ENCODE peak calls at places on chromosomes 12 and 14, in nine cellular contexts. One of them, this sample, is unnamed.

GRCh38 chr14:96351986-96352385 is 11.2 kb downstream of the ATG2B start:
- DNase-seq in CD4-positive, alpha-beta T cell: no peak
- DNase-seq in foreskin fibroblast: no peak
- DNase-seq in GM10248: no peak
- DNase-seq in AG09319: no peak
- DNase-seq in dorsolateral prefrontal cortex: no peak
- DNase-seq in neural crest cell: no peak
- DNase-seq in transverse colon: no peak
- DNase-seq in AG04450: no peak
- DNase-seq in this sample: no peak

GRCh38 chr14:36646664-36647416 is 14.8 kb upstream of the PAX9 start:
- DNase-seq in CD4-positive, alpha-beta T cell: no peak
- DNase-seq in foreskin fibroblast: no peak
- DNase-seq in GM10248: peak; percentile 10
- DNase-seq in AG09319: no peak
- DNase-seq in dorsolateral prefrontal cortex: no peak
- DNase-seq in neural crest cell: no peak
- DNase-seq in transverse colon: no peak
- DNase-seq in AG04450: no peak
- DNase-seq in this sample: no peak

GRCh38 chr12:19003110-19003509 is 126.4 kb upstream of the PLEKHA5 start:
- DNase-seq in CD4-positive, alpha-beta T cell: no peak
- DNase-seq in foreskin fibroblast: no peak
- DNase-seq in GM10248: no peak
- DNase-seq in AG09319: no peak
- DNase-seq in dorsolateral prefrontal cortex: no peak
- DNase-seq in neural crest cell: no peak
- DNase-seq in transverse colon: no peak
- DNase-seq in AG04450: no peak
- DNase-seq in this sample: no peak

GRCh38 chr14:30813182-30813581 is 61.2 kb upstream of the COCH start:
- DNase-seq in CD4-positive, alpha-beta T cell: no peak
- DNase-seq in foreskin fibroblast: no peak
- DNase-seq in GM10248: no peak
- DNase-seq in AG09319: no peak
- DNase-seq in dorsolateral prefrontal cortex: no peak
- DNase-seq in neural crest cell: no peak
- DNase-seq in transverse colon: no peak
- DNase-seq in AG04450: no peak
- DNase-seq in this sample: no peak

GRCh38 chr12:18723752-18724151 is 14.1 kb downstream of the PLCZ1 start:
- DNase-seq in CD4-positive, alpha-beta T cell: no peak
- DNase-seq in foreskin fibroblast: peak; percentile 83
- DNase-seq in GM10248: no peak
- DNase-seq in AG09319: peak; percentile 8
- DNase-seq in dorsolateral prefrontal cortex: no peak
- DNase-seq in neural crest cell: no peak
- DNase-seq in transverse colon: no peak
- DNase-seq in AG04450: peak; percentile 71
- DNase-seq in this sample: peak; percentile 58

GRCh38 chr14:68544150-68544892 is 248.5 kb downstream of the ZFP36L1 start:
- DNase-seq in CD4-positive, alpha-beta T cell: no peak
- DNase-seq in foreskin fibroblast: peak; percentile 98
- DNase-seq in GM10248: no peak
- DNase-seq in AG09319: peak; percentile 97
- DNase-seq in dorsolateral prefrontal cortex: no peak
- DNase-seq in neural crest cell: no peak
- DNase-seq in transverse colon: peak; percentile 64
- DNase-seq in AG04450: peak; percentile 97
- DNase-seq in this sample: no peak

GRCh38 chr14:103008768-103009342 is 48.5 kb downstream of the CDC42BPB start:
- DNase-seq in CD4-positive, alpha-beta T cell: no peak
- DNase-seq in foreskin fibroblast: no peak
- DNase-seq in GM10248: no peak
- DNase-seq in AG09319: no peak
- DNase-seq in dorsolateral prefrontal cortex: no peak
- DNase-seq in neural crest cell: no peak
- DNase-seq in transverse colon: no peak
- DNase-seq in AG04450: no peak
- DNase-seq in this sample: peak; percentile 21

GRCh38 chr12:8549381-8549780 is 8.7 kb upstream of the CLEC4E start:
- DNase-seq in CD4-positive, alpha-beta T cell: no peak
- DNase-seq in foreskin fibroblast: no peak
- DNase-seq in GM10248: no peak
- DNase-seq in AG09319: no peak
- DNase-seq in dorsolateral prefrontal cortex: no peak
- DNase-seq in neural crest cell: no peak
- DNase-seq in transverse colon: no peak
- DNase-seq in AG04450: no peak
- DNase-seq in this sample: no peak

GRCh38 chr14:34780646-34781045 is 66.3 kb upstream of the CFL2 start:
- DNase-seq in CD4-positive, alpha-beta T cell: no peak
- DNase-seq in foreskin fibroblast: peak; percentile 13
- DNase-seq in GM10248: no peak
- DNase-seq in AG09319: no peak
- DNase-seq in dorsolateral prefrontal cortex: no peak
- DNase-seq in neural crest cell: no peak
- DNase-seq in transverse colon: no peak
- DNase-seq in AG04450: no peak
- DNase-seq in this sample: no peak

GRCh38 chr12:47860279-47860841 is 40.7 kb upstream of the HDAC7 start:
- DNase-seq in CD4-positive, alpha-beta T cell: no peak
- DNase-seq in foreskin fibroblast: no peak
- DNase-seq in GM10248: no peak
- DNase-seq in AG09319: no peak
- DNase-seq in dorsolateral prefrontal cortex: no peak
- DNase-seq in neural crest cell: no peak
- DNase-seq in transverse colon: no peak
- DNase-seq in AG04450: no peak
- DNase-seq in this sample: no peak

GRCh38 chr12:112855375-112855774 is 51.4 kb upstream of the OAS1 start:
- DNase-seq in CD4-positive, alpha-beta T cell: no peak
- DNase-seq in foreskin fibroblast: no peak
- DNase-seq in GM10248: no peak
- DNase-seq in AG09319: no peak
- DNase-seq in dorsolateral prefrontal cortex: no peak
- DNase-seq in neural crest cell: no peak
- DNase-seq in transverse colon: no peak
- DNase-seq in AG04450: no peak
- DNase-seq in this sample: peak; percentile 23

GRCh38 chr12:65728913-65729793 is 95.1 kb upstream of the HMGA2 start:
- DNase-seq in CD4-positive, alpha-beta T cell: no peak
- DNase-seq in foreskin fibroblast: peak; percentile 48
- DNase-seq in GM10248: no peak
- DNase-seq in AG09319: no peak
- DNase-seq in dorsolateral prefrontal cortex: no peak
- DNase-seq in neural crest cell: peak; percentile 29
- DNase-seq in transverse colon: peak; percentile 8
- DNase-seq in AG04450: no peak
- DNase-seq in this sample: no peak

GRCh38 chr12:32895688-32896437 is 714 bp downstream of the PKP2 start:
- DNase-seq in CD4-positive, alpha-beta T cell: no peak
- DNase-seq in foreskin fibroblast: no peak
- DNase-seq in GM10248: no peak
- DNase-seq in AG09319: no peak
- DNase-seq in dorsolateral prefrontal cortex: no peak
- DNase-seq in neural crest cell: no peak
- DNase-seq in transverse colon: peak; percentile 79
- DNase-seq in AG04450: no peak
- DNase-seq in this sample: no peak

GRCh38 chr12:20370001-20370381 is 1.7 kb downstream of the PDE3A start:
- DNase-seq in CD4-positive, alpha-beta T cell: no peak
- DNase-seq in foreskin fibroblast: peak; percentile 41
- DNase-seq in GM10248: no peak
- DNase-seq in AG09319: no peak
- DNase-seq in dorsolateral prefrontal cortex: no peak
- DNase-seq in neural crest cell: peak; percentile 1
- DNase-seq in transverse colon: peak; percentile 58
- DNase-seq in AG04450: no peak
- DNase-seq in this sample: no peak

GRCh38 chr12:47820631-47821345 is 1.1 kb upstream of the HDAC7 start:
- DNase-seq in CD4-positive, alpha-beta T cell: no peak
- DNase-seq in foreskin fibroblast: peak; percentile 98
- DNase-seq in GM10248: no peak
- DNase-seq in AG09319: peak; percentile 88
- DNase-seq in dorsolateral prefrontal cortex: no peak
- DNase-seq in neural crest cell: peak; percentile 79
- DNase-seq in transverse colon: peak; percentile 74
- DNase-seq in AG04450: peak; percentile 88
- DNase-seq in this sample: no peak

GRCh38 chr12:92248977-92249376 is 103.3 kb upstream of the BTG1 start:
- DNase-seq in CD4-positive, alpha-beta T cell: no peak
- DNase-seq in foreskin fibroblast: no peak
- DNase-seq in GM10248: no peak
- DNase-seq in AG09319: no peak
- DNase-seq in dorsolateral prefrontal cortex: no peak
- DNase-seq in neural crest cell: no peak
- DNase-seq in transverse colon: no peak
- DNase-seq in AG04450: no peak
- DNase-seq in this sample: no peak

GRCh38 chr12:94659531-94659930 is 9.2 kb upstream of the TMCC3 start:
- DNase-seq in CD4-positive, alpha-beta T cell: no peak
- DNase-seq in foreskin fibroblast: no peak
- DNase-seq in GM10248: no peak
- DNase-seq in AG09319: no peak
- DNase-seq in dorsolateral prefrontal cortex: no peak
- DNase-seq in neural crest cell: no peak
- DNase-seq in transverse colon: no peak
- DNase-seq in AG04450: no peak
- DNase-seq in this sample: no peak

GRCh38 chr14:69483765-69484443 is 624 bp upstream of the PLEKHD1 start:
- DNase-seq in CD4-positive, alpha-beta T cell: no peak
- DNase-seq in foreskin fibroblast: peak; percentile 41
- DNase-seq in GM10248: no peak
- DNase-seq in AG09319: no peak
- DNase-seq in dorsolateral prefrontal cortex: no peak
- DNase-seq in neural crest cell: no peak
- DNase-seq in transverse colon: peak; percentile 10
- DNase-seq in AG04450: no peak
- DNase-seq in this sample: no peak

DNA sequence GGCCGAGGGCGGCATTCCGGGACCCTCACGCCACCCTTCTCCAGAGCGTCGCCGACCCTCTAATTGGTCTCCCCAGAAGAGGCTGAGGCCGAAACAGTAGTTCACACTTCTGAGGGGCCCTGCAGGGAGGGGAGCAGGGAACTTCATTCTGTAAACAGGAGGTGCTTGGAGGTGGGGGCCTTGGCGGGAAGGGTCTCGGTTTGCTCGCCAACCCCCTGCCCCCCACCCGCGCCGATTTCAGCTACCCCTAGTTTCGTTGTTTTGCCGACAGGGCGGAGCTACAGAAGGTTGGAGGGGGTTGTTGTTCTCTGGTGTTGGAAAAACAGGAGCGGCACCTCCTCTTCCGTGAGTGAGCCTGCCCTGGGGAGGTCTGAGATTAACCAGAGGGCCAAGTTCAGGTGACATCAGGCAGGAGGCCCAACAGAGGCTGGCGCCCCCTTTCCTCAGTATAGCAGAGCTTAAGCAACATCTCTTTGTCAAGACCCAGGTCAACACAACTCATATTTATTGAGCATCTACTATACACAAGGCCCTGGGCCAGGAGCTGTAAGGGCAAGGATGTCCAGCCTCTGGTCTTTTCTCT is 682 bp downstream of the ERBB3 start:
- DNase-seq in CD4-positive, alpha-beta T cell: no peak
- DNase-seq in foreskin fibroblast: no peak
- DNase-seq in GM10248: no peak
- DNase-seq in AG09319: no peak
- DNase-seq in dorsolateral prefrontal cortex: no peak
- DNase-seq in neural crest cell: no peak
- DNase-seq in transverse colon: peak; percentile 81
- DNase-seq in AG04450: no peak
- DNase-seq in this sample: no peak
- TF ChIP-seq CTCF in CD4-positive, alpha-beta T cell: no peak
- TF ChIP-seq CTCF in foreskin fibroblast: no peak
- TF ChIP-seq CTCF in GM10248: no peak
- TF ChIP-seq CTCF in AG09319: no peak
- TF ChIP-seq CTCF in dorsolateral prefrontal cortex: no peak
- TF ChIP-seq CTCF in neural crest cell: peak; percentile 32
- TF ChIP-seq CTCF in transverse colon: no peak
- TF ChIP-seq CTCF in AG04450: no peak
- TF ChIP-seq CTCF in this sample: no peak

GRCh38 chr12:28876423-28876822 is 272.7 kb upstream of the FAR2 start:
- DNase-seq in CD4-positive, alpha-beta T cell: no peak
- DNase-seq in foreskin fibroblast: no peak
- DNase-seq in GM10248: no peak
- DNase-seq in AG09319: no peak
- DNase-seq in dorsolateral prefrontal cortex: no peak
- DNase-seq in neural crest cell: no peak
- DNase-seq in transverse colon: no peak
- DNase-seq in AG04450: no peak
- DNase-seq in this sample: no peak
- TF ChIP-seq CTCF in CD4-positive, alpha-beta T cell: no peak
- TF ChIP-seq CTCF in foreskin fibroblast: no peak
- TF ChIP-seq CTCF in GM10248: no peak
- TF ChIP-seq CTCF in AG09319: no peak
- TF ChIP-seq CTCF in dorsolateral prefrontal cortex: no peak
- TF ChIP-seq CTCF in neural crest cell: no peak
- TF ChIP-seq CTCF in transverse colon: no peak
- TF ChIP-seq CTCF in AG04450: no peak
- TF ChIP-seq CTCF in this sample: peak; percentile 16

DNA sequence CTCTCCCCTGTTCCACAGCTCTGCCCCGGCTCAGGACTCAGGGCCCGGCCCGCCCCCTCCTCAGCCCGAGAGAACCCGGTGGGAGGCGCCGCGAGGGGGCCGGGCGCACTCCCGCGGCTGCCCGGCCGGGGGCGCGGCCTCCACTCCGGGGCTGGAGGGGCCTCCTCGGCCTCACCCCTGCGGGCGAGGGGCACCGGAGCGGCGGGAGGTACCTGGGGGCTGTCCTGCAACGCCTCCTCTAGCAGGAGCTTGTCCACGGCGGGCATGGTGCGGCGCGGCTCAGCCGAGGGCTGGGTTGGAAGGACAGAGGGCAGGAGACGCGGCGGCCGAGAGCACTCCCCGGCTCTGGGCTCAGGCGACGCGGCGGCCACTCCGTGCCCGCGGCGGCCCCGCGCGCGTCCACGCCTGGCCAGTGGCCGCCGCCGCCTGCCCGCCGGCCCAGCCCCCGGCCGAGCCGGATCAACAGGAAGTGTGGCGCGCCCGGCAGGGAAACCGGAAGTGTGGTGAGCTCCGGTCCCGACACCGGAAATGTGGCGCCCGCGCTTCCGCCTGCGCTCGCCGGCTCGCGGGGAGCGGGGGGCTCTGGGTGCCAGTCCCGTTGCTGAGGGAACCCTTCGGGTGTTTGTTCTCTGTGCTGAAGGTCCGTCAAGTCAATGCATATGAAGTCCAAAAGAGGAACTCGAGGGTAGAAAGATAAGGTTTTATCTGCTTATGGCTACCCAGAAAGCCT is at the start of gene APPL2:
- DNase-seq in CD4-positive, alpha-beta T cell: peak; percentile 66
- DNase-seq in foreskin fibroblast: peak; percentile 96
- DNase-seq in GM10248: peak; percentile 93
- DNase-seq in AG09319: peak; percentile 73
- DNase-seq in dorsolateral prefrontal cortex: peak; percentile 83
- DNase-seq in neural crest cell: peak; percentile 75
- DNase-seq in transverse colon: peak; percentile 92
- DNase-seq in AG04450: peak; percentile 61
- DNase-seq in this sample: peak; percentile 96
- TF ChIP-seq CTCF in CD4-positive, alpha-beta T cell: peak; percentile 48
- TF ChIP-seq CTCF in foreskin fibroblast: peak; percentile 3
- TF ChIP-seq CTCF in GM10248: no peak
- TF ChIP-seq CTCF in AG09319: no peak
- TF ChIP-seq CTCF in dorsolateral prefrontal cortex: peak; percentile 50
- TF ChIP-seq CTCF in neural crest cell: peak; percentile 48
- TF ChIP-seq CTCF in transverse colon: peak; percentile 33
- TF ChIP-seq CTCF in AG04450: peak; percentile 24
- TF ChIP-seq CTCF in this sample: peak; percentile 23

GRCh38 chr14:73759714-73760597 is 45.8 kb upstream of the PNMA1 start:
- DNase-seq in CD4-positive, alpha-beta T cell: peak; percentile 93
- DNase-seq in foreskin fibroblast: peak; percentile 100
- DNase-seq in GM10248: peak; percentile 92
- DNase-seq in AG09319: peak; percentile 98
- DNase-seq in dorsolateral prefrontal cortex: peak; percentile 92
- DNase-seq in neural crest cell: peak; percentile 81
- DNase-seq in transverse colon: peak; percentile 97
- DNase-seq in AG04450: peak; percentile 97
- DNase-seq in this sample: peak; percentile 99
- TF ChIP-seq CTCF in CD4-positive, alpha-beta T cell: no peak
- TF ChIP-seq CTCF in foreskin fibroblast: no peak
- TF ChIP-seq CTCF in GM10248: no peak
- TF ChIP-seq CTCF in AG09319: no peak
- TF ChIP-seq CTCF in dorsolateral prefrontal cortex: peak; percentile 12
- TF ChIP-seq CTCF in neural crest cell: peak; percentile 36
- TF ChIP-seq CTCF in transverse colon: peak; percentile 14
- TF ChIP-seq CTCF in AG04450: no peak
- TF ChIP-seq CTCF in this sample: no peak